ENCODE peak calls at places on chromosomes 7 and 10, in four cellular contexts. One of them, this sample, is unnamed.

GRCh38 chr7:155405399-155406318 is 52.3 kb upstream of the EN2 start:
- DNase-seq in AG04450: no peak
- DNase-seq in Panc1: no peak
- DNase-seq in hepatocyte: no peak
- DNase-seq in this sample: no peak

GRCh38 chr10:7525314-7526016 is 114.6 kb upstream of the SFMBT2 start:
- DNase-seq in AG04450: peak; percentile 39
- DNase-seq in hepatocyte: peak; percentile 88
- DNase-seq in Panc1: peak; percentile 62
- DNase-seq in this sample: peak; percentile 42

GRCh38 chr7:40899651-40900507 is 765.1 kb downstream of the SUGCT start:
- DNase-seq in hepatocyte: no peak
- DNase-seq in AG04450: no peak
- DNase-seq in Panc1: no peak
- DNase-seq in this sample: peak; percentile 89

GRCh38 chr7:106521541-106521940 is 139.4 kb downstream of the CCDC71L start:
- DNase-seq in Panc1: no peak
- DNase-seq in AG04450: no peak
- DNase-seq in hepatocyte: no peak
- DNase-seq in this sample: no peak

GRCh38 chr7:142384508-142384922 is 126.7 kb upstream of the PRSS58 start:
- DNase-seq in Panc1: no peak
- DNase-seq in AG04450: no peak
- DNase-seq in hepatocyte: no peak
- DNase-seq in this sample: peak; percentile 28

GRCh38 chr10:6141296-6142151 is 52.7 kb downstream of the RBM17 start:
- DNase-seq in AG04450: peak; percentile 65
- DNase-seq in Panc1: no peak
- DNase-seq in hepatocyte: no peak
- DNase-seq in this sample: peak; percentile 22

GRCh38 chr7:1083729-1084657 is 3.9 kb upstream of the GPER1 start:
- DNase-seq in AG04450: no peak
- DNase-seq in Panc1: no peak
- DNase-seq in hepatocyte: no peak
- DNase-seq in this sample: no peak

GRCh38 chr7:66211429-66211828 is 6.3 kb downstream of the TPST1 start:
- DNase-seq in Panc1: no peak
- DNase-seq in hepatocyte: no peak
- DNase-seq in AG04450: peak; percentile 48
- DNase-seq in this sample: no peak

GRCh38 chr7:110003827-110004226 is 1087.1 kb upstream of the LRRN3 start:
- DNase-seq in AG04450: no peak
- DNase-seq in Panc1: no peak
- DNase-seq in hepatocyte: no peak
- DNase-seq in this sample: no peak

GRCh38 chr7:27183682-27184341 is 1.2 kb downstream of the HOXA11 start:
- DNase-seq in AG04450: no peak
- DNase-seq in Panc1: no peak
- DNase-seq in hepatocyte: no peak
- DNase-seq in this sample: no peak

GRCh38 chr10:35027567-35027966 is 62.6 kb downstream of the CUL2 start:
- DNase-seq in AG04450: no peak
- DNase-seq in Panc1: no peak
- DNase-seq in hepatocyte: no peak
- DNase-seq in this sample: no peak

GRCh38 chr7:140251824-140252555 is 75.2 kb upstream of the KDM7A start:
- DNase-seq in AG04450: no peak
- DNase-seq in Panc1: no peak
- DNase-seq in hepatocyte: no peak
- DNase-seq in this sample: no peak

GRCh38 chr7:27723086-27723485 is 16.9 kb upstream of the TAX1BP1 start:
- DNase-seq in Panc1: no peak
- DNase-seq in hepatocyte: no peak
- DNase-seq in AG04450: no peak
- DNase-seq in this sample: no peak

GRCh38 chr10:3828404-3829192 is 43.6 kb upstream of the KLF6 start:
- DNase-seq in hepatocyte: peak; percentile 54
- DNase-seq in Panc1: no peak
- DNase-seq in AG04450: peak; percentile 61
- DNase-seq in this sample: no peak

GRCh38 chr7:140417456-140418155 is 13.7 kb downstream of the RAB19 start:
- DNase-seq in Panc1: no peak
- DNase-seq in AG04450: no peak
- DNase-seq in hepatocyte: no peak
- DNase-seq in this sample: no peak

GRCh38 chr7:155728116-155728515 is 83.7 kb downstream of the RBM33 start:
- DNase-seq in hepatocyte: no peak
- DNase-seq in AG04450: no peak
- DNase-seq in Panc1: no peak
- DNase-seq in this sample: no peak

GRCh38 chr10:109875151-109875568 is 48.2 kb downstream of the XPNPEP1 start:
- DNase-seq in AG04450: no peak
- DNase-seq in Panc1: no peak
- DNase-seq in hepatocyte: no peak
- DNase-seq in this sample: no peak

GRCh38 chr7:93944673-93945072 is 23.1 kb downstream of the GNG11 start:
- DNase-seq in Panc1: no peak
- DNase-seq in AG04450: no peak
- DNase-seq in hepatocyte: no peak
- DNase-seq in this sample: no peak

GRCh38 chr7:128398016-128398840 is 11.6 kb downstream of the IMPDH1 start:
- DNase-seq in Panc1: peak; percentile 45
- DNase-seq in AG04450: no peak
- DNase-seq in hepatocyte: peak; percentile 69
- DNase-seq in this sample: peak; percentile 68

GRCh38 chr10:121005948-121006587 is 154.9 kb downstream of the WDR11 start:
- DNase-seq in hepatocyte: no peak
- DNase-seq in Panc1: no peak
- DNase-seq in AG04450: no peak
- DNase-seq in this sample: no peak

GRCh38 chr7:55477781-55478374 is 94.4 kb downstream of the VOPP1 start:
- DNase-seq in hepatocyte: no peak
- DNase-seq in Panc1: no peak
- DNase-seq in AG04450: peak; percentile 82
- DNase-seq in this sample: no peak

GRCh38 chr10:63829573-63830149 is 308.5 kb downstream of the REEP3 start:
- DNase-seq in hepatocyte: no peak
- DNase-seq in Panc1: no peak
- DNase-seq in AG04450: no peak
- DNase-seq in this sample: no peak

GRCh38 chr10:78248651-78249464 is 215.2 kb downstream of the RPS24 start:
- DNase-seq in AG04450: peak; percentile 68
- DNase-seq in hepatocyte: peak; percentile 29
- DNase-seq in Panc1: no peak
- DNase-seq in this sample: no peak

GRCh38 chr10:75202321-75203096 is 8.1 kb upstream of the VDAC2 start:
- DNase-seq in AG04450: no peak
- DNase-seq in hepatocyte: peak; percentile 32
- DNase-seq in Panc1: no peak
- DNase-seq in this sample: no peak

GRCh38 chr10:121655254-121656142 is 57.3 kb upstream of the FGFR2 start:
- DNase-seq in AG04450: no peak
- DNase-seq in hepatocyte: no peak
- DNase-seq in Panc1: no peak
- DNase-seq in this sample: no peak

GRCh38 chr10:123751340-123751739 is 85.2 kb downstream of the GPR26 start:
- DNase-seq in Panc1: no peak
- DNase-seq in hepatocyte: no peak
- DNase-seq in AG04450: no peak
- DNase-seq in this sample: no peak

GRCh38 chr7:114930829-114931655 is 9.1 kb downstream of the MDFIC start:
- DNase-seq in Panc1: no peak
- DNase-seq in AG04450: no peak
- DNase-seq in hepatocyte: no peak
- DNase-seq in this sample: no peak

GRCh38 chr10:65827344-65827743 is 1098.5 kb upstream of the LRRTM3 start:
- DNase-seq in AG04450: no peak
- DNase-seq in hepatocyte: no peak
- DNase-seq in Panc1: no peak
- DNase-seq in this sample: no peak

GRCh38 chr10:21510218-21511070 is 15.0 kb downstream of the SKIDA1 start:
- DNase-seq in AG04450: no peak
- DNase-seq in hepatocyte: no peak
- DNase-seq in Panc1: no peak
- DNase-seq in this sample: no peak

DNA sequence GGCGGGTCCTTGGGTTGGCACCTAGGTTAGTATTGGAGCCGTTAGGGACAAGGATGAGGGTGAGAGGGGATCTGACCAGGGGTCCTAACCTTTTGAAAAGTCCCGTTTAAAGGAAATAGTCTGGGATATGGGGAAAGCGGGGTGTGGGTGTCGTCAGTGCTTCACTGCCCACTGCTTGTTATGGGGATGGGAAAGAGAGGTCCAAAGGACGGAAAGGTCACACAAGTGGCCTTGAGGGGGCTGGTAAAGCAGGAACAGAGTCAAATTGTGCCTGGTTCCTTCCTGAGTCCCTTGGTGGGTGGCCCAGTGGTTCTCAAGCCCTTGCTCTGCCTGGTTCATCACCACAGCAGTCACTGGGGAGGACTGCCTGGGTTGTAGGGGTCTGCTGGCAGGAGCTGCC is 2.6 kb upstream of the ZNF775 start:
- DNase-seq in AG04450: no peak
- DNase-seq in hepatocyte: no peak
- DNase-seq in Panc1: no peak
- DNase-seq in this sample: no peak
- H3K4me3 ChIP-seq in AG04450: no peak overlapping the region
- H3K4me3 ChIP-seq in hepatocyte: no peak overlapping the region
- H3K4me3 ChIP-seq in Panc1: no peak overlapping the region
- H3K4me3 ChIP-seq in this sample: no peak overlapping the region

GRCh38 chr7:46707973-46708372 is 786.9 kb upstream of the IGFBP3 start:
- DNase-seq in hepatocyte: no peak
- DNase-seq in AG04450: no peak
- DNase-seq in Panc1: no peak
- DNase-seq in this sample: no peak

GRCh38 chr7:46710927-46711326 is 789.9 kb upstream of the IGFBP3 start:
- DNase-seq in hepatocyte: no peak
- DNase-seq in AG04450: no peak
- DNase-seq in Panc1: no peak
- DNase-seq in this sample: no peak

DNA sequence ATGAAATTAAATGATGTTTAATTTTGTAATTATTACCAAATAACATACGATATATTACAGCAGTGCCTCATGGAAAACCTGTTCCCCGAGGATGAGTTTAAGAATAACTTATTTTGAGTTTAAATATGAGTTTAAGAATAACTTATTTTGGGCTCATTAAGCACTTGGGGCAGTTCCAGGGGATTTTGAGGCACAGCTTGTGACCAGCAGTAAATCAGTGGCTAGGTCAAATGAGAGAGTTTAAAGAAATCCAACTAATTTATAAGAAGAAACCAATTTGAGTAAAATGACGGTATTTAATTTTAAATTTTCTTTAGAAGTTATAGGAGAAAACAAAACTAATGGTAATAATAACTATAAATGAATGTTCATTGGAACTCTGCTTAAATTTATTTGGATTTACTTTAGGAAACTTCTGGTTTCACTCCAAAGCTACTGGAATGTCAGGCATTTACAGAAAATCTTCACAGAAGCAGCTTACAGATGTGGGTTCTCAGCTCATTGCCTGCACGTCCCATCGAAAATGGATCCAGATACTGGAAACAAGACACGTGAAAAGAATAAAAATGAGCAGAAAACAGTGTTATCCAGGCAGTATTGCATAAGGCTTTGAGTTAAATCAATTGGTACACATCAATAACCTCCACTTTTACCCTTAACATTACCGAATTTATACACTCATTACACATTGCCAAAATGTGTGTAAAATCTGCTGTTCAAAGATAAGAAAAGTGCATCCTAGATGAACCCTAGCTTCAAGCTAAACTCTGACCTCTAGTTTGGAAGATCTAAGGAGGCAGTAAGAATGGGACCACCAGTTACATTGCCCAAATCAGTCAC is 784.6 kb upstream of the IGFBP3 start:
- DNase-seq in Panc1: no peak
- DNase-seq in AG04450: peak; percentile 34
- DNase-seq in hepatocyte: no peak
- DNase-seq in this sample: no peak
- H3K4me3 ChIP-seq in Panc1: no peak overlapping the region
- H3K4me3 ChIP-seq in AG04450: no peak overlapping the region
- H3K4me3 ChIP-seq in hepatocyte: no peak overlapping the region
- H3K4me3 ChIP-seq in this sample: no peak overlapping the region

GRCh38 chr10:24900888-24901685 is 51.3 kb downstream of the PRTFDC1 start:
- DNase-seq in Panc1: no peak
- DNase-seq in AG04450: no peak
- DNase-seq in hepatocyte: no peak
- DNase-seq in this sample: no peak
- H3K4me3 ChIP-seq in Panc1: no peak overlapping the region
- H3K4me3 ChIP-seq in AG04450: no peak overlapping the region
- H3K4me3 ChIP-seq in hepatocyte: no peak overlapping the region
- H3K4me3 ChIP-seq in this sample: no peak overlapping the region

GRCh38 chr7:70736715-70737460 is 395.1 kb upstream of the GALNT17 start:
- DNase-seq in hepatocyte: no peak
- DNase-seq in Panc1: no peak
- DNase-seq in AG04450: peak; percentile 26
- DNase-seq in this sample: no peak
- H3K4me3 ChIP-seq in hepatocyte: no peak overlapping the region
- H3K4me3 ChIP-seq in Panc1: peak overlapping the region; percentile 24
- H3K4me3 ChIP-seq in AG04450: peak overlapping the region; percentile 53
- H3K4me3 ChIP-seq in this sample: no peak overlapping the region

DNA sequence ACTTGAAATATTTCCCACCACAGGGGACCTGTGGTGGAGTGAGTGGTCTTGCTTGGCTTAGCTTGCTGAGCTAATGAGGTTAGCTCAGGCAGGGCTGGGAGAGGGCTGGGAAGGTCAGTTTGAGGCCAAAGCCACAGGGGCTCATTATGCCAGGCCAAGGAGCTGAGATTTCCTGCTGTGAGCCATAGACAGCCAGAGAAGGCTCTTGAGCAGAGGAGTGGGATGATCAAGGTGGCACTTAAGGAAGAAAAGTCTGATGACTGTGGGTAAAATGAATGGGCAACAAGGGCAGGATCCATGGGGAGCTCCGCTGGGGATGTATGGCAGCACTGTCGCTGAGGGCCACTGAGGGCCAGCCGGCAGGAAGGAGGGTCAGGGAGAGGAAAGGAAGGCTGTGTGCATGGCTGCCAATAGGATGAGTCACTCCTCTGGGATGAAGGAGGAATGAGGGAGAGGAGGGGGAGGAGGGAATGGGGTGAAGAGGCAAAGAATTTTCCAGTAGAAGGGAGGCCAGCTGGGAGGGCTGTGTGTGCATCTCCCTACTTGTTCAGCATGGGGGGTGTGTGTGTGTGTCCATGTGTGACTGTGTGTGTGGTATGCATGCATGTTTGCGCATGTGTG is 18.7 kb upstream of the ZNF488 start:
- DNase-seq in AG04450: peak; percentile 61
- DNase-seq in Panc1: no peak
- DNase-seq in hepatocyte: peak; percentile 77
- DNase-seq in this sample: peak; percentile 88
- H3K4me3 ChIP-seq in AG04450: no peak overlapping the region
- H3K4me3 ChIP-seq in Panc1: no peak overlapping the region
- H3K4me3 ChIP-seq in hepatocyte: no peak overlapping the region
- H3K4me3 ChIP-seq in this sample: no peak overlapping the region

GRCh38 chr10:132566892-132567291 is 29.3 kb downstream of the INPP5A start:
- DNase-seq in hepatocyte: no peak
- DNase-seq in AG04450: no peak
- DNase-seq in Panc1: no peak
- DNase-seq in this sample: no peak
- H3K4me3 ChIP-seq in hepatocyte: no peak overlapping the region
- H3K4me3 ChIP-seq in AG04450: no peak overlapping the region
- H3K4me3 ChIP-seq in Panc1: no peak overlapping the region
- H3K4me3 ChIP-seq in this sample: no peak overlapping the region

GRCh38 chr7:157558516-157558874 is 221.7 kb downstream of the DNAJB6 start:
- DNase-seq in Panc1: no peak
- DNase-seq in AG04450: no peak
- DNase-seq in hepatocyte: no peak
- DNase-seq in this sample: no peak
- H3K4me3 ChIP-seq in Panc1: no peak overlapping the region
- H3K4me3 ChIP-seq in AG04450: no peak overlapping the region
- H3K4me3 ChIP-seq in hepatocyte: no peak overlapping the region
- H3K4me3 ChIP-seq in this sample: no peak overlapping the region